ENCODE peak calls at places on chromosomes 6 and 20, in four cellular contexts. J is stimulated activated CD8-positive, alpha-beta memory T cell treated with anti-CD3 and anti-CD28 coated beads, Interleukin-2, amount 100 ng/mL, for 1 hour; T is HCT116; P is activated CD4-positive, alpha-beta T cell treated with anti-CD3 and anti-CD28 coated beads, Interleukin-2, amount 50 U/mL, for 1 hour. Q is an unnamed sample.

GRCh38 chr6:38975621-38976049 is 72.9 kb upstream of the GLP1R start:
- DNase-seq in T (no peak), P (no peak), J (no peak), Q (no peak)

GRCh38 chr6:22613695-22614094 is 44.3 kb downstream of the HDGFL1 start:
- DNase-seq in T (no peak), J (no peak), P (no peak), Q (no peak)

GRCh38 chr6:18390476-18390875 is 3.3 kb downstream of the RNF144B start:
- DNase-seq in T (no peak), J (no peak), P (no peak), Q (no peak)

GRCh38 chr20:63347950-63348827 is 13.0 kb downstream of the CHRNA4 start:
- DNase-seq in T (no peak), J (no peak), P (no peak), Q (no peak)

GRCh38 chr20:45187693-45188092 is 13.0 kb downstream of the PI3 start:
- DNase-seq in J (no peak), P (no peak), T (no peak), Q (no peak)

GRCh38 chr6:161407581-161407980 is 133.7 kb upstream of the AGPAT4 start:
- DNase-seq in J (no peak), P (no peak), T (no peak), Q (no peak)

GRCh38 chr6:39090036-39090435 is 24.9 kb downstream of the SAYSD1 start:
- DNase-seq in J (no peak), P (no peak), T (no peak), Q (no peak)

GRCh38 chr6:50889492-50889891 is 70.8 kb downstream of the TFAP2B start:
- DNase-seq in P (no peak), J (no peak), T (no peak), Q (no peak)

GRCh38 chr20:44746367-44747165 is 901 bp downstream of the KCNK15 start:
- DNase-seq in J (no peak), P (no peak), T (no peak), Q (no peak)

GRCh38 chr20:21490105-21490504 is 23.8 kb downstream of the NKX2-2 start:
- DNase-seq in J (no peak), P (no peak), T (no peak), Q (no peak)

GRCh38 chr6:164807125-164807524 is 502.3 kb downstream of the C6orf118 start:
- DNase-seq in T (no peak), J (no peak), P (no peak), Q (no peak)

GRCh38 chr6:16766836-16767745 is 5.8 kb upstream of the ATXN1 start:
- DNase-seq in T (no peak), P (no peak), J (no peak), Q (no peak)

GRCh38 chr6:52416629-52417151 is 3.5 kb upstream of the EFHC1 start:
- DNase-seq in P (no peak), J (no peak), T (peak), Q (no peak)

Q was measured in activated CD8-positive, alpha-beta memory T cell treated with anti-CD3 and anti-CD28 coated beads for 4 hours.